ENCODE peak calls at places on chromosomes 4 and X, in five cellular contexts. W is HTR-8/SVneo, T is NCI-H1105, J is AG09309, L is GM04504. M is an unnamed sample.

GRCh38 chrX:109918753-109919152 is 84.2 kb upstream of the TMEM164 start:
- DNase-seq in J (no peak), L (no peak), T (no peak), W (no peak), M (no peak)

GRCh38 chr4:164383187-164384181 is 370.4 kb upstream of the SMIM31 start:
- DNase-seq in W (peak; percentile 10), L (no peak), J (no peak), T (peak; percentile 14), M (no peak)

GRCh38 chr4:112938461-112939058 is 110.9 kb upstream of the ANK2 start:
- DNase-seq in W (peak; percentile 19), T (peak; percentile 6), L (peak; percentile 27), J (no peak), M (no peak)

GRCh38 chr4:124903995-124904722 is 191.6 kb upstream of the ANKRD50 start:
- DNase-seq in L (peak; percentile 31), W (peak; percentile 28), J (no peak), T (peak; percentile 44), M (no peak)

GRCh38 chr4:53307819-53308773 is 57.8 kb downstream of the SCFD2 start:
- DNase-seq in L (no peak), T (no peak), J (no peak), W (no peak), M (no peak)

GRCh38 chr4:80500593-80500992 is 165.1 kb downstream of the CFAP299 start:
- DNase-seq in L (peak; percentile 8), T (no peak), J (peak; percentile 20), W (no peak), M (no peak)

GRCh38 chrX:110732274-110732673 is 63.3 kb downstream of the CHRDL1 start:
- DNase-seq in J (no peak), T (no peak), L (no peak), W (no peak), M (no peak)

GRCh38 chr4:2063557-2064275 is 4.6 kb downstream of the NAT8L start:
- DNase-seq in W (no peak), L (no peak), T (no peak), J (no peak), M (no peak)

GRCh38 chr4:18689308-18689915 is 667.9 kb upstream of the LCORL start:
- DNase-seq in W (peak; percentile 22), L (peak; percentile 31), J (peak; percentile 28), T (peak; percentile 8), M (no peak)

GRCh38 chr4:94976371-94977011 is 218.7 kb downstream of the BMPR1B start:
- DNase-seq in J (peak; percentile 50), W (no peak), T (no peak), L (peak; percentile 57), M (no peak)

GRCh38 chr4:680931-681645 is 6.7 kb downstream of the MYL5 start:
- DNase-seq in L (no peak), J (no peak), T (no peak), W (no peak), M (no peak)

GRCh38 chrX:48937065-48937907 is 18.5 kb upstream of the PIM2 start:
- DNase-seq in L (no peak), T (no peak), J (no peak), W (no peak), M (peak; percentile 88)

GRCh38 chr4:70704333-70705145 is 16.2 kb downstream of the UTP3 start:
- DNase-seq in J (no peak), W (peak; percentile 57), L (peak; percentile 40), T (peak; percentile 58), M (peak; percentile 58)

GRCh38 chrX:153568612-153569011 is 30.3 kb downstream of the CCNQ start:
- DNase-seq in L (no peak), J (no peak), W (no peak), T (no peak), M (no peak)

GRCh38 chr4:118746251-118746919 is 61.2 kb downstream of the METTL14 start:
- DNase-seq in J (no peak), T (no peak), L (no peak), W (no peak), M (no peak)